ENCODE peak calls at places on chromosomes 1 and 21, in five cellular contexts. N, S, U, O and R are unnamed samples.

GRCh38 chr1:226654508-226655124 is 84.5 kb downstream of the ITPKB start:
- DNase-seq in N (no peak), U (no peak), S (no peak), O (no peak), R (no peak)

GRCh38 chr21:45387506-45387905 is 17.5 kb upstream of the COL18A1 start:
- DNase-seq in N (no peak), U (no peak), O (no peak), S (no peak), R (no peak)

GRCh38 chr21:24705201-24705600 is 902.1 kb downstream of the MRPL39 start:
- DNase-seq in O (no peak), S (no peak), N (no peak), U (no peak), R (no peak)

GRCh38 chr1:207858806-207859205 is 52.1 kb downstream of the CD34 start:
- DNase-seq in N (no peak), S (no peak), O (no peak), U (no peak), R (no peak)

GRCh38 chr1:53278294-53278693 is 40.0 kb upstream of the MAGOH start:
- DNase-seq in S (peak), U (no peak), N (peak), O (peak), R (peak)

GRCh38 chr1:91546301-91546581 is 45.6 kb downstream of the CDC7 start:
- DNase-seq in N (no peak), S (no peak), U (no peak), O (no peak), R (no peak)

GRCh38 chr21:20259035-20259867 is 739.0 kb upstream of the NCAM2 start:
- DNase-seq in S (no peak), N (no peak), O (no peak), U (no peak), R (no peak)

GRCh38 chr1:70084314-70084915 is 121.0 kb downstream of the LRRC40 start:
- DNase-seq in S (no peak), U (no peak), O (no peak), N (no peak), R (no peak)

GRCh38 chr1:74396942-74397341 is 115.5 kb downstream of the LRRC53 start:
- DNase-seq in O (no peak), N (no peak), S (no peak), U (no peak), R (no peak)

GRCh38 chr1:79920970-79921669 is 914.6 kb upstream of the ADGRL4 start:
- DNase-seq in U (no peak), N (no peak), O (no peak), S (no peak), R (no peak)

GRCh38 chr1:30111431-30111830 is 612.0 kb downstream of the MATN1 start:
- DNase-seq in N (no peak), U (no peak), S (peak), O (peak), R (no peak)

GRCh38 chr1:153778051-153778823 is 3.0 kb downstream of the SLC27A3 start:
- DNase-seq in N (no peak), O (no peak), U (no peak), S (no peak), R (no peak)

GRCh38 chr1:207026177-207026576 is 6.4 kb downstream of the C1orf116 start:
- DNase-seq in N (no peak), S (no peak), O (no peak), U (no peak), R (no peak)

GRCh38 chr1:71285529-71285928 is 204.7 kb upstream of the ZRANB2 start:
- DNase-seq in U (no peak), O (no peak), N (no peak), S (no peak), R (no peak)

GRCh38 chr1:47637111-47637685 is 199.4 kb downstream of the FOXD2 start:
- DNase-seq in O (no peak), U (no peak), N (no peak), S (no peak), R (no peak)

GRCh38 chr1:159421821-159422220 is 10.2 kb upstream of the OR10J4 start:
- DNase-seq in O (no peak), U (no peak), N (no peak), S (no peak), R (no peak)
- TF ChIP-seq CTCF in O (no peak), U (no peak), N (no peak), S (no peak), R (no peak)

DNA sequence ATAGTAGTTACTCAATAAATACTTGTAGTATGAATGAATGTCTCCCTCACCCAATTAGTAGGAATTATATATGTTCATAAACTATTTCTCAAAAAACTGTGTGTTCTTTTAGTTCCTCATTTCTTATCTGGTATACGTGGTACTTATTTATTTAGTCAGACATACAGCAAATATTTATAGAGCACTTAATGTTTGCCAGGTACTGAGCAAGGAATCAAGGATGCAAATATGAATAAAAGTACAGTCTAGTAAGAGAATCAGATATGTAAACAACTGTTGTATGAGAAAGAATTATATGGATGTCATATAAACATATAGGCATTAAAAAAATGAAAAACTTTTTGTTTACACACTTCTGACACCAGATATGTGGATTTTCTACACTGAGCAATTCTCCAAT is 58.5 kb downstream of the ATF6 start:
- DNase-seq in O (no peak), U (no peak), S (no peak), N (no peak), R (no peak)
- H3K27ac ChIP-seq in O (no peak), U (no peak), S (no peak), N (no peak), R (no peak)

GRCh38 chr1:32372149-32372756 is 9.9 kb downstream of the TSSK3 start:
- DNase-seq in O (no peak), S (no peak), U (no peak), N (no peak), R (no peak)

GRCh38 chr1:32376199-32376598 is 13.9 kb downstream of the TSSK3 start:
- DNase-seq in U (no peak), O (no peak), S (no peak), N (no peak), R (no peak)

GRCh38 chr1:32377541-32378220 is 15.3 kb downstream of the TSSK3 start:
- DNase-seq in S (no peak), O (no peak), N (no peak), U (no peak), R (no peak)

GRCh38 chr1:32380061-32380460 is 14.2 kb downstream of the BSDC1 start:
- DNase-seq in U (no peak), O (no peak), S (no peak), N (no peak), R (no peak)

GRCh38 chr1:32374193-32374592 is 11.9 kb downstream of the TSSK3 start:
- DNase-seq in S (no peak), U (no peak), O (no peak), N (no peak), R (no peak)
- H3K4me3 ChIP-seq in S (no peak), U (no peak), O (no peak), N (no peak), R (no peak)

DNA sequence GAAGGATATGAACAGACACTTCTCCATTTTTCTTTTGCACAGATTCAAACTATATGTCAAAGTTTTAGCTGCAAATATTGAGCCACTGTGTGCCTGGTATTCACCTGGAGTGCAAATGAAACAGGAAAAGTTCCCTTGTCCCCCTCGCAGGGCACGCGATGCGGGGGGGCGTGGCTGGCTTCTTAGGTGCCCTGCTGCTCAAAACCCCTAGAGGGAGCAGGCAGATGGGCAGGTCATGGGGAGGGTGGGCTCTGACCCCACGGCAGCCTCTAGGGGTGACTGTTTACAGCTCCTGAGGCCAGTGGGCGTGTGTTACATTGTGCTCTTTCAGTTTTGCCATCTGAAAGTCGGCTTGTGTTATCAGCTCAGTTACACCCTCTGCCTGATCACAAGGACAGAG is 931.2 kb upstream of the B3GALT2 start:
- DNase-seq in N (no peak), U (no peak), O (no peak), S (peak), R (no peak)
- TF ChIP-seq CTCF in N (no peak), U (no peak), O (no peak), S (peak), R (no peak)

DNA sequence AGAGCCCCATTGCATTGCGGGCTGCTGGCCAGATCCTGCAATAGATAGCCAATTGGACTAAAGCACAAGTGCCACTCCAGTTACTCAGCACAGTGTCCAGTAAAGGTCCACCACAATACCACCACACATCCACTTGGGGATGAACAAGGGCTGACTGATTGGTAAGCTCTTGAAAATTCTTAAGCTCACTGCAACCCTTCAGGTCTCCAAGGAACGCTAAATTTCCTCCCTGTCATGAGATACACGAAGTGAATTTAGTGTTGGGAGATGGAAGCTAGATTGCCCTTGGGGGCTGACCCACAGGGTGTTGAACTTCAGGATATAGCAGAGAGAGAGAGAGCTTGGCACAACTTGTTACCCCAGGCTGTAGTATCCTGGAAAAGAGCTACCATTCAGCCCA is 9.8 kb upstream of the AADACL3 start:
- DNase-seq in S (no peak), O (no peak), N (no peak), U (no peak), R (no peak)
- H3K27ac ChIP-seq in S (no peak), O (no peak), N (no peak), U (no peak), R (no peak)

GRCh38 chr1:161966076-161966475 is 57.6 kb downstream of the OLFML2B start:
- DNase-seq in N (no peak), U (no peak), O (no peak), S (no peak), R (no peak)

GRCh38 chr1:161958425-161958824 is 65.2 kb downstream of the OLFML2B start:
- DNase-seq in O (no peak), S (no peak), N (no peak), U (no peak), R (no peak)

DNA sequence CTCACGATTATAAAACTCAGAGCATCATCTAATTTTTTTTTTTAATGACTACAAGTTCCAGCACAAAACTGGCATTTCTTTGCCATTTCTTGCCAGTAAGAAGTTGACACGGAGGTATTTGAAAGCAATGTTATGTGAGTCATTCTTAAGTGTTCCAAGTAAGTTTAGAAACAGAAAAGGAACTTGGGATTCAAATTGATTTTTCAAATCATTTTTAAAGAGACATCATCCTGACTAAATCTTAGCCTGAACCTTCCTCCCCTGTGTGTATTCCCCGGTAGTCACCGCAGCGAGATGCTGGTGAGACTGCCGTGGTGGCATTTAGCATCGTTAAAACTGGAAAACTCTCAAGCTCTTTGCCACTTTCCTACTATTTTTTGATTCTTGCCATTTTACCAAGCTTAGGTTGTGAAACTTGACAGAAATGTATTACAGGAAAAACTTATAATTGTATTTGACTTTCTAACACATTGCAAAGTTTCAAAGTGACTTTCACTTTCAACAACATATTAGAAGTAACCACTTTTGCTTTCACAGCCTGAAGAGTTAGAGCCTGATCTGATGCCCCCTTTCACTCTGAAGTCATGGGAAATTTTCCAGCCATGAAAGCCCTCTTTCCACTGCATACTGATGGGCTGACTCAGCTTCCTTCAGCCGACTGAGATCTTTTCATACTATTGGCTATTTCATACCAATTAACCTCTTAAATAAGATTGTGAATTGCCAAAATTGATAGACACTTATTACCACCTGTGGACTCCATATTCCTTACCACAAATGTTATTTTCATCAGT is 61.4 kb downstream of the OLFML2B start:
- DNase-seq in S (no peak), U (no peak), O (no peak), N (no peak), R (no peak)
- H3K4me3 ChIP-seq in S (no peak), U (peak), O (no peak), N (peak), R (no peak)

GRCh38 chr1:16904560-16905111 is 8.9 kb downstream of the RNU1-2 start:
- DNase-seq in S (peak), O (peak), U (peak), N (peak), R (peak)

GRCh38 chr1:16903458-16903796 is 7.6 kb downstream of the RNU1-2 start:
- DNase-seq in O (no peak), S (no peak), U (no peak), N (no peak), R (no peak)

GRCh38 chr1:16900771-16901170 is 5.0 kb downstream of the RNU1-2 start:
- DNase-seq in N (no peak), U (no peak), O (no peak), S (no peak), R (no peak)

GRCh38 chr1:16905112-16905855 is 9.5 kb downstream of the RNU1-2 start:
- DNase-seq in N (peak), O (peak), U (no peak), S (peak), R (no peak)

GRCh38 chr1:16903054-16903453 is 7.3 kb downstream of the RNU1-2 start:
- DNase-seq in O (no peak), S (no peak), U (no peak), N (no peak), R (no peak)
- TF ChIP-seq CTCF in O (no peak), S (no peak), U (no peak), N (peak), R (no peak)

GRCh38 chr1:4324621-4325020 is 329.8 kb upstream of the AJAP1 start:
- DNase-seq in O (no peak), S (no peak), U (no peak), N (no peak), R (no peak)

GRCh38 chr1:4318720-4319119 is 335.7 kb upstream of the AJAP1 start:
- DNase-seq in N (no peak), U (no peak), S (no peak), O (no peak), R (no peak)

GRCh38 chr1:4328402-4329071 is 325.9 kb upstream of the AJAP1 start:
- DNase-seq in N (no peak), U (no peak), O (no peak), S (no peak), R (no peak)

DNA sequence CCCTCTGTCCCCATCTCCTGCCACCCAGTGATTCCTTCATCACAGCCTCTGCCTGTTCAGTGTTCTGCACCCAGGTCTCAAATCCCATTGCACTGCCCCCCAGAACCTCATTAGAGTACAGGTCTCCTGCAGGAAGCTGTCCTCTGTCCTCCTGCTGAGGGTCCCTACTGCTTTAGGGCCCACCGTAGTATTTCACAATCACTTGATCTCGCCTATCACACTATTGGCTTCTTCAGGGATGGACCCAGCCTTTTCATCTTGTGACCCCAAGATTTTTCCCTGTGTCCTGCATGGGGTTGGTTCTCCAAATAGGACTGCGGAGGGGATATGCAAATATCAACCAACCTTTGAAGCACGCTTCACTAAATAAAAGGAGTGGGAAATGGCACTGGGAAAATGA is 331.1 kb upstream of the AJAP1 start:
- DNase-seq in N (no peak), U (no peak), S (no peak), O (no peak), R (no peak)
- H3K27ac ChIP-seq in N (no peak), U (no peak), S (no peak), O (no peak), R (no peak)

GRCh38 chr1:143721024-143721373 is 250.8 kb downstream of the FAM72C start:
- DNase-seq in U (no peak), N (no peak), S (no peak), O (no peak), R (no peak)
- H3K4me3 ChIP-seq in U (no peak), N (no peak), S (no peak), O (no peak), R (no peak)